ENCODE peak calls at places on chromosomes 16 and 17, in nine cellular contexts. One of them, this sample, is unnamed.

GRCh38 chr16:11669380-11670146 is 1.3 kb downstream of the SNN start:
- DNase-seq in SHP77: no peak
- DNase-seq in sciatic nerve: peak
- DNase-seq in GF-D8: no peak
- DNase-seq in HS-5: no peak
- DNase-seq in C1 segment of cervical spinal cord: peak
- DNase-seq in mucosa of gallbladder: no peak
- DNase-seq in Panc1: no peak
- DNase-seq in activated T-helper 1 cell treated with anti-CD3 and anti-CD28 coated beads, Interleukin-12 subunit alpha, Interleukin-12 subunit beta, Interleukin-2, Interleukin-4 antibody, amounts not matched to agents 30 ng/mL and 10 ng/mL and 1 ng/mL, durations not matched to agents 14 hours and 24 hours and 36 hours: no peak
- DNase-seq in this sample: no peak

GRCh38 chr16:1311738-1312458 is 2.5 kb downstream of the UBE2I start:
- DNase-seq in SHP77: no peak
- DNase-seq in sciatic nerve: no peak
- DNase-seq in GF-D8: no peak
- DNase-seq in HS-5: no peak
- DNase-seq in C1 segment of cervical spinal cord: no peak
- DNase-seq in mucosa of gallbladder: no peak
- DNase-seq in Panc1: no peak
- DNase-seq in activated T-helper 1 cell treated with anti-CD3 and anti-CD28 coated beads, Interleukin-12 subunit alpha, Interleukin-12 subunit beta, Interleukin-2, Interleukin-4 antibody, amounts not matched to agents 30 ng/mL and 10 ng/mL and 1 ng/mL, durations not matched to agents 14 hours and 24 hours and 36 hours: no peak
- DNase-seq in this sample: no peak

GRCh38 chr17:21019976-21020575 is 22.7 kb downstream of the USP22 start:
- DNase-seq in SHP77: peak
- DNase-seq in sciatic nerve: no peak
- DNase-seq in GF-D8: no peak
- DNase-seq in HS-5: no peak
- DNase-seq in C1 segment of cervical spinal cord: no peak
- DNase-seq in mucosa of gallbladder: peak
- DNase-seq in Panc1: no peak
- DNase-seq in activated T-helper 1 cell treated with anti-CD3 and anti-CD28 coated beads, Interleukin-12 subunit alpha, Interleukin-12 subunit beta, Interleukin-2, Interleukin-4 antibody, amounts not matched to agents 30 ng/mL and 10 ng/mL and 1 ng/mL, durations not matched to agents 14 hours and 24 hours and 36 hours: no peak
- DNase-seq in this sample: no peak

GRCh38 chr16:27319257-27319965 is 5.6 kb downstream of the IL4R start:
- DNase-seq in SHP77: peak
- DNase-seq in sciatic nerve: peak
- DNase-seq in GF-D8: no peak
- DNase-seq in HS-5: no peak
- DNase-seq in C1 segment of cervical spinal cord: no peak
- DNase-seq in mucosa of gallbladder: no peak
- DNase-seq in Panc1: no peak
- DNase-seq in activated T-helper 1 cell treated with anti-CD3 and anti-CD28 coated beads, Interleukin-12 subunit alpha, Interleukin-12 subunit beta, Interleukin-2, Interleukin-4 antibody, amounts not matched to agents 30 ng/mL and 10 ng/mL and 1 ng/mL, durations not matched to agents 14 hours and 24 hours and 36 hours: no peak
- DNase-seq in this sample: no peak

GRCh38 chr17:43016216-43016615 is 6.0 kb downstream of the VAT1 start:
- DNase-seq in SHP77: no peak
- DNase-seq in sciatic nerve: no peak
- DNase-seq in GF-D8: no peak
- DNase-seq in HS-5: no peak
- DNase-seq in C1 segment of cervical spinal cord: no peak
- DNase-seq in mucosa of gallbladder: no peak
- DNase-seq in Panc1: no peak
- DNase-seq in activated T-helper 1 cell treated with anti-CD3 and anti-CD28 coated beads, Interleukin-12 subunit alpha, Interleukin-12 subunit beta, Interleukin-2, Interleukin-4 antibody, amounts not matched to agents 30 ng/mL and 10 ng/mL and 1 ng/mL, durations not matched to agents 14 hours and 24 hours and 36 hours: no peak
- DNase-seq in this sample: no peak

GRCh38 chr17:45288825-45289224 is 26.9 kb upstream of the SPATA32 start:
- DNase-seq in SHP77: no peak
- DNase-seq in sciatic nerve: no peak
- DNase-seq in GF-D8: no peak
- DNase-seq in HS-5: no peak
- DNase-seq in C1 segment of cervical spinal cord: peak
- DNase-seq in mucosa of gallbladder: no peak
- DNase-seq in Panc1: no peak
- DNase-seq in activated T-helper 1 cell treated with anti-CD3 and anti-CD28 coated beads, Interleukin-12 subunit alpha, Interleukin-12 subunit beta, Interleukin-2, Interleukin-4 antibody, amounts not matched to agents 30 ng/mL and 10 ng/mL and 1 ng/mL, durations not matched to agents 14 hours and 24 hours and 36 hours: no peak
- DNase-seq in this sample: no peak

GRCh38 chr17:14717849-14718248 is 417.0 kb downstream of the HS3ST3B1 start:
- DNase-seq in SHP77: no peak
- DNase-seq in sciatic nerve: no peak
- DNase-seq in GF-D8: no peak
- DNase-seq in HS-5: no peak
- DNase-seq in C1 segment of cervical spinal cord: no peak
- DNase-seq in mucosa of gallbladder: no peak
- DNase-seq in Panc1: no peak
- DNase-seq in activated T-helper 1 cell treated with anti-CD3 and anti-CD28 coated beads, Interleukin-12 subunit alpha, Interleukin-12 subunit beta, Interleukin-2, Interleukin-4 antibody, amounts not matched to agents 30 ng/mL and 10 ng/mL and 1 ng/mL, durations not matched to agents 14 hours and 24 hours and 36 hours: no peak
- DNase-seq in this sample: no peak

GRCh38 chr16:70746708-70747424 is 54.1 kb downstream of the VAC14 start:
- DNase-seq in SHP77: peak
- DNase-seq in sciatic nerve: no peak
- DNase-seq in GF-D8: peak
- DNase-seq in HS-5: peak
- DNase-seq in C1 segment of cervical spinal cord: no peak
- DNase-seq in mucosa of gallbladder: peak
- DNase-seq in Panc1: peak
- DNase-seq in activated T-helper 1 cell treated with anti-CD3 and anti-CD28 coated beads, Interleukin-12 subunit alpha, Interleukin-12 subunit beta, Interleukin-2, Interleukin-4 antibody, amounts not matched to agents 30 ng/mL and 10 ng/mL and 1 ng/mL, durations not matched to agents 14 hours and 24 hours and 36 hours: peak
- DNase-seq in this sample: peak

GRCh38 chr16:76162046-76162445 is 115.2 kb upstream of the CNTNAP4 start:
- DNase-seq in SHP77: no peak
- DNase-seq in sciatic nerve: no peak
- DNase-seq in GF-D8: no peak
- DNase-seq in HS-5: no peak
- DNase-seq in C1 segment of cervical spinal cord: no peak
- DNase-seq in mucosa of gallbladder: no peak
- DNase-seq in Panc1: no peak
- DNase-seq in activated T-helper 1 cell treated with anti-CD3 and anti-CD28 coated beads, Interleukin-12 subunit alpha, Interleukin-12 subunit beta, Interleukin-2, Interleukin-4 antibody, amounts not matched to agents 30 ng/mL and 10 ng/mL and 1 ng/mL, durations not matched to agents 14 hours and 24 hours and 36 hours: no peak
- DNase-seq in this sample: no peak

GRCh38 chr17:44362964-44363612 is 565 bp downstream of the FAM171A2 start:
- DNase-seq in SHP77: no peak
- DNase-seq in sciatic nerve: no peak
- DNase-seq in GF-D8: no peak
- DNase-seq in HS-5: no peak
- DNase-seq in C1 segment of cervical spinal cord: no peak
- DNase-seq in mucosa of gallbladder: no peak
- DNase-seq in Panc1: no peak
- DNase-seq in activated T-helper 1 cell treated with anti-CD3 and anti-CD28 coated beads, Interleukin-12 subunit alpha, Interleukin-12 subunit beta, Interleukin-2, Interleukin-4 antibody, amounts not matched to agents 30 ng/mL and 10 ng/mL and 1 ng/mL, durations not matched to agents 14 hours and 24 hours and 36 hours: no peak
- DNase-seq in this sample: no peak

GRCh38 chr16:67961551-67961957 is 6.9 kb downstream of the SLC12A4 start:
- DNase-seq in SHP77: peak
- DNase-seq in sciatic nerve: no peak
- DNase-seq in GF-D8: no peak
- DNase-seq in HS-5: no peak
- DNase-seq in C1 segment of cervical spinal cord: no peak
- DNase-seq in mucosa of gallbladder: peak
- DNase-seq in Panc1: no peak
- DNase-seq in activated T-helper 1 cell treated with anti-CD3 and anti-CD28 coated beads, Interleukin-12 subunit alpha, Interleukin-12 subunit beta, Interleukin-2, Interleukin-4 antibody, amounts not matched to agents 30 ng/mL and 10 ng/mL and 1 ng/mL, durations not matched to agents 14 hours and 24 hours and 36 hours: no peak
- DNase-seq in this sample: peak

GRCh38 chr16:79047337-79047736 is 553.2 kb downstream of the MAF start:
- DNase-seq in SHP77: no peak
- DNase-seq in sciatic nerve: no peak
- DNase-seq in GF-D8: no peak
- DNase-seq in HS-5: no peak
- DNase-seq in C1 segment of cervical spinal cord: no peak
- DNase-seq in mucosa of gallbladder: no peak
- DNase-seq in Panc1: peak
- DNase-seq in activated T-helper 1 cell treated with anti-CD3 and anti-CD28 coated beads, Interleukin-12 subunit alpha, Interleukin-12 subunit beta, Interleukin-2, Interleukin-4 antibody, amounts not matched to agents 30 ng/mL and 10 ng/mL and 1 ng/mL, durations not matched to agents 14 hours and 24 hours and 36 hours: no peak
- DNase-seq in this sample: no peak

GRCh38 chr16:1102333-1102700 is 6.3 kb upstream of the C1QTNF8 start:
- DNase-seq in SHP77: no peak
- DNase-seq in sciatic nerve: no peak
- DNase-seq in GF-D8: no peak
- DNase-seq in HS-5: no peak
- DNase-seq in C1 segment of cervical spinal cord: no peak
- DNase-seq in mucosa of gallbladder: no peak
- DNase-seq in Panc1: no peak
- DNase-seq in activated T-helper 1 cell treated with anti-CD3 and anti-CD28 coated beads, Interleukin-12 subunit alpha, Interleukin-12 subunit beta, Interleukin-2, Interleukin-4 antibody, amounts not matched to agents 30 ng/mL and 10 ng/mL and 1 ng/mL, durations not matched to agents 14 hours and 24 hours and 36 hours: no peak
- DNase-seq in this sample: peak

This sample was measured in DMS153.